ENCODE peak calls at places on chromosomes 3 and 15, in eight cellular contexts. F, B, P, M, K, V, L and T are unnamed samples.

GRCh38 chr15:63094495-63094931 is 27.1 kb upstream of the LACTB start:
- DNase-seq in F (no peak), B (peak; percentile 81), P (no peak), M (no peak), K (no peak), V (no peak), L (peak; percentile 71), T (no peak)

GRCh38 chr3:9351709-9352126 is 11.1 kb upstream of the THUMPD3 start:
- DNase-seq in F (peak; percentile 63), B (no peak), P (no peak), M (no peak), K (peak; percentile 43), V (no peak), L (no peak), T (no peak)

GRCh38 chr3:55556622-55557531 is 69.8 kb upstream of the WNT5A start:
- DNase-seq in F (peak; percentile 2), B (peak; percentile 58), P (no peak), M (no peak), K (no peak), V (no peak), L (peak; percentile 45), T (no peak)

GRCh38 chr3:111319598-111319997 is 222.4 kb upstream of the CD96 start:
- DNase-seq in F (no peak), B (no peak), P (no peak), M (no peak), K (no peak), V (no peak), L (no peak), T (no peak)

GRCh38 chr15:23081271-23081670 is 41.9 kb upstream of the TUBGCP5 start:
- DNase-seq in F (no peak), B (no peak), P (no peak), M (no peak), K (no peak), V (no peak), L (no peak), T (no peak)

GRCh38 chr3:55416381-55416821 is 70.7 kb downstream of the WNT5A start:
- DNase-seq in F (peak; percentile 69), B (peak; percentile 93), P (no peak), M (no peak), K (peak; percentile 62), V (no peak), L (peak; percentile 68), T (no peak)

GRCh38 chr3:13559751-13560540 is 11.0 kb downstream of the FBLN2 start:
- DNase-seq in F (no peak), B (peak; percentile 56), P (no peak), M (peak; percentile 62), K (no peak), V (no peak), L (no peak), T (peak; percentile 40)

GRCh38 chr3:183178512-183178832 is 15.9 kb upstream of the LAMP3 start:
- DNase-seq in F (no peak), B (no peak), P (no peak), M (no peak), K (no peak), V (no peak), L (no peak), T (no peak)

GRCh38 chr3:157494581-157495281 is 8.5 kb downstream of the VEPH1 start:
- DNase-seq in F (no peak), B (peak; percentile 17), P (no peak), M (no peak), K (no peak), V (no peak), L (peak; percentile 19), T (no peak)

GRCh38 chr3:122958290-122958689 is 69.3 kb downstream of the SEMA5B start:
- DNase-seq in F (no peak), B (no peak), P (no peak), M (no peak), K (no peak), V (no peak), L (no peak), T (no peak)

GRCh38 chr3:122956685-122957455 is 70.7 kb downstream of the SEMA5B start:
- DNase-seq in F (no peak), B (no peak), P (no peak), M (no peak), K (no peak), V (no peak), L (no peak), T (no peak)

GRCh38 chr3:122957707-122958210 is 69.8 kb downstream of the SEMA5B start:
- DNase-seq in F (no peak), B (no peak), P (no peak), M (no peak), K (no peak), V (no peak), L (no peak), T (no peak)

GRCh38 chr3:122959339-122959738 is 68.2 kb downstream of the SEMA5B start:
- DNase-seq in F (no peak), B (no peak), P (no peak), M (no peak), K (no peak), V (no peak), L (no peak), T (no peak)

DNA sequence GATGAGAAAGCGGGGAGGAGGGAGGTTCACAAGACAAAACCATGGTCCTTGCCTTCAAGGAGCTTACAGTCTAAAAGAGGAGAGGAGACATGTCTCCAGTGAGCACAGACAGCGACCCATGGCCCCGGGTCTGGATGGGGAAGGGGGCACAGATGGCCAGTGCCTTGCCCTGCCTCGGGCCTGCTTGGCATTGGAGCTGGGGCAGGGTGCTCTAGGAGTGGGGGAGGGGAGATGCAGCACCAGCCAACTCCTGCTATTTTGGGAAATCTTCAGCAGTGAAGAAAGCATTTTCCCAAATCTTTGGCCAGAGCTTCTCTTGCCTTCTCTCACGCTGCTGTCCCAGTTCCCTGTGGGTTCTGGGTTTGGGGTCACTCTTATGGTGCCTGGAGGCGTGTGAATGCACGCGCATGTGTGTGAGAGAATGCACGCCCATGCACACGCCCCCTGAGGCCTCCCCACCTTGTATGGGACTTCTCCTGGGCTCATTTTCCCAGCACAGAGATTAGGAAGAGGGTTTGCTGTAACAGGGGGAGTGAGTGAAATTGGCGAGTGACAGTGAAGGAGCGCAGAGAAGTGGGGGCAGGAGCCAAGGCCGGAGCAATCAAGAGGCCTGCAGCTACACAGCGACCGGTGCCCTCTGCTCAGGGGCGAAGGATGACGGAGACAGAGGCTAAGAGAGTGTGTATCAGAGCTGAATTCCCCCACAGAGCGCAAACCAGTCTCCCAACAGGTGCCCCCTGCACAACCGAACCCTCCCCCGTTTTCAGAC is 71.5 kb downstream of the SEMA5B start:
- DNase-seq in F (no peak), B (no peak), P (no peak), M (no peak), K (no peak), V (no peak), L (no peak), T (no peak)
- H3K27ac ChIP-seq in F (no peak overlapping the region), B (no peak overlapping the region), P (no peak overlapping the region), M (no peak overlapping the region), K (no peak overlapping the region), V (no peak overlapping the region), L (no peak overlapping the region), T (no peak overlapping the region)

DNA sequence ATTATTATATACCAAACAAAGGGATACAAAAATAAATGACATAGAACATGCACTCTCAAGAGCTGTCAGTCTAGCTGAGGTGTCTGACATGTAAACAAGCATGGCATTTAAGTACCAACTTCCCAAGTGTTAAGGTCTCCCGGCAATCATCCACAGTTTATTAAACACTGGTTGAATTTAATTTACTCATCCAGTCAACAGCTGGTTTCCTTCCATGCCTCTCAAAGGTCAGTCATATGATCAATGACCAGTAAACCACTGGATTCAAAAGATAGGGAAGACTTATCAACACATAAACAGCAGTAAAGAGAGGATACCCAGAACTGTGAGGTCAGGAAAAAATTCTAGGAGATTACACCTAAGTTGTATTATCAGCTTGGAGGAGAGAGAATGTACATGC is 80.4 kb downstream of the ADAM10 start:
- DNase-seq in F (no peak), B (no peak), P (no peak), M (no peak), K (no peak), V (no peak), L (peak; percentile 42), T (no peak)
- H3K27ac ChIP-seq in F (no peak overlapping the region), B (no peak overlapping the region), P (no peak overlapping the region), M (no peak overlapping the region), K (no peak overlapping the region), V (no peak overlapping the region), L (no peak overlapping the region), T (no peak overlapping the region)

DNA sequence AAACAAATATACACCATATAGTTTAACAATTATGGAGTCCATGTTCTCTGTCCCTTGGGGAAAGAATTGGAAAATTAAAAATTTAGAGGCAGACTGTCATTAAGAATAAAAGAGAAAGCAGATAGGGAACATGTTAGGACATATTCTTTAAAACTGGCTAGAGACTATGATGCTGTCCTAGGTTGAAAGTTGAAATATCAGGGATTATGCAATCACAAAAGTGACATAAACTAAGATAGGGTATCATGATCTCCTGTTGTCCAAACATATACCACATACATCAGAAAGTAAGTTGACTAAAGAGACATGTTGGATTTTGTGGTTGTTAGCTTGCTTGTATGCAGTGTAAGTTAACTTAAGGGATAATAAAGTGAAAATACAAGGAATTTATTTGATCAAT is 9.9 kb upstream of the EID1 start:
- DNase-seq in F (peak; percentile 50), B (no peak), P (no peak), M (no peak), K (no peak), V (no peak), L (no peak), T (no peak)
- H3K27ac ChIP-seq in F (peak overlapping the region; percentile 75), B (peak overlapping the region; percentile 41), P (no peak overlapping the region), M (no peak overlapping the region), K (no peak overlapping the region), V (no peak overlapping the region), L (no peak overlapping the region), T (no peak overlapping the region)

GRCh38 chr3:42226470-42227425 is 39.2 kb downstream of the CCK start:
- DNase-seq in F (no peak), B (peak; percentile 38), P (no peak), M (no peak), K (no peak), V (no peak), L (no peak), T (no peak)

GRCh38 chr3:42230860-42231259 is 35.1 kb downstream of the CCK start:
- DNase-seq in F (no peak), B (no peak), P (no peak), M (no peak), K (no peak), V (no peak), L (no peak), T (no peak)

GRCh38 chr3:42229942-42230688 is 35.9 kb downstream of the CCK start:
- DNase-seq in F (peak; percentile 45), B (peak; percentile 82), P (no peak), M (no peak), K (peak; percentile 67), V (peak; percentile 50), L (peak; percentile 57), T (peak; percentile 46)

GRCh38 chr3:42228796-42229195 is 37.2 kb downstream of the CCK start:
- DNase-seq in F (peak; percentile 23), B (peak; percentile 13), P (no peak), M (no peak), K (no peak), V (no peak), L (no peak), T (no peak)

DNA sequence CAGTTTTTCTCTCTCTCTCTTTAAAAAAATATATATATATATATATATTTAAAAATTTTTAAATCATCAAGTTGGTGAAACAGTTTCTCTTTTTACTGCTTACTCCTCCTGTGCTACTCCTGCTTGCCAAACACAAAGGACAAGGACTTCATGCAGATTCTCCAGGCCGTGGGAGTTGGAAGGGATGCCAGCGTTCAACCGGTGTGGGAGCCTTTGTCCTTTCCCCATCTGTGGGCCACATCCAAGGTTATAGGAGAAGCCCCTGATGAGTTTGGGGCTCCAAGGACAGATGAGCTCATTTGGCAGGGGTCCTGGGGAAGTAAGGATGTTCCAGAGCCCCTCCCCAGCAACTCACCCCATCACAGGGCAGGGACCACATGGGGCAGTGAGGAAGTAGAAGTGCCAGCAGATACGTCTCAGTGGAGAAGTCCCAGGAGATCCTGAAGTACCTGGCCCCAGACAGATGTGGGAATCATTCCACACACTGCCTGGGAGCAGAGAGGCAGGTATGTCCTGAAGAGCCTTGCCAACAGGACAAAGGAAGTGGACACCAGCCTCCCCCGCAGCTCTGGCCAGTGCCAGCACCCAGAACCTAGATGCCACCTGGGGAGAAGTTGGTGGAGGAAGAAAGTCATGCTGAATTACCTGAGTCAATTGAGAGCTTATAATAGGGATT is 36.6 kb downstream of the CCK start:
- DNase-seq in F (no peak), B (no peak), P (no peak), M (no peak), K (no peak), V (no peak), L (no peak), T (no peak)
- H3K27ac ChIP-seq in F (no peak overlapping the region), B (no peak overlapping the region), P (no peak overlapping the region), M (no peak overlapping the region), K (no peak overlapping the region), V (no peak overlapping the region), L (no peak overlapping the region), T (no peak overlapping the region)